ENCODE peak calls at places on chromosomes 7 and 10, in seven cellular contexts. One of them, this sample, is unnamed.

GRCh38 chr10:92011560-92012214 is 88.1 kb downstream of the BTAF1 start:
- DNase-seq in glutamatergic neuron: no peak
- DNase-seq in ovary: no peak
- DNase-seq in transverse colon: no peak
- DNase-seq in AG04449: no peak
- DNase-seq in NB4: peak; percentile 28
- DNase-seq in astrocyte of the spinal cord: peak; percentile 69
- DNase-seq in this sample: no peak

GRCh38 chr10:4033341-4033896 is 248.4 kb upstream of the KLF6 start:
- DNase-seq in ovary: no peak
- DNase-seq in NB4: no peak
- DNase-seq in glutamatergic neuron: no peak
- DNase-seq in astrocyte of the spinal cord: peak; percentile 29
- DNase-seq in AG04449: no peak
- DNase-seq in transverse colon: no peak
- DNase-seq in this sample: no peak

GRCh38 chr7:78777844-78778243 is 675.6 kb downstream of the MAGI2 start:
- DNase-seq in glutamatergic neuron: no peak
- DNase-seq in AG04449: no peak
- DNase-seq in ovary: no peak
- DNase-seq in astrocyte of the spinal cord: no peak
- DNase-seq in NB4: no peak
- DNase-seq in transverse colon: no peak
- DNase-seq in this sample: no peak

GRCh38 chr10:35172574-35172973 is 45.9 kb downstream of the CREM start:
- DNase-seq in glutamatergic neuron: no peak
- DNase-seq in NB4: no peak
- DNase-seq in astrocyte of the spinal cord: peak; percentile 87
- DNase-seq in transverse colon: no peak
- DNase-seq in ovary: no peak
- DNase-seq in AG04449: no peak
- DNase-seq in this sample: no peak

GRCh38 chr10:70493660-70494234 is 15.2 kb downstream of the PALD1 start:
- DNase-seq in ovary: no peak
- DNase-seq in astrocyte of the spinal cord: no peak
- DNase-seq in glutamatergic neuron: peak; percentile 70
- DNase-seq in AG04449: no peak
- DNase-seq in transverse colon: peak; percentile 73
- DNase-seq in NB4: peak; percentile 84
- DNase-seq in this sample: no peak

GRCh38 chr10:71971769-71972555 is 7.8 kb downstream of the CHST3 start:
- DNase-seq in NB4: no peak
- DNase-seq in glutamatergic neuron: no peak
- DNase-seq in AG04449: no peak
- DNase-seq in astrocyte of the spinal cord: no peak
- DNase-seq in transverse colon: no peak
- DNase-seq in ovary: no peak
- DNase-seq in this sample: no peak

GRCh38 chr7:137032436-137032835 is 164.0 kb downstream of the CHRM2 start:
- DNase-seq in AG04449: peak; percentile 21
- DNase-seq in ovary: no peak
- DNase-seq in astrocyte of the spinal cord: no peak
- DNase-seq in glutamatergic neuron: no peak
- DNase-seq in NB4: no peak
- DNase-seq in transverse colon: no peak
- DNase-seq in this sample: no peak

GRCh38 chr7:149228831-149229471 is 10.5 kb upstream of the ZNF212 start:
- DNase-seq in NB4: peak; percentile 37
- DNase-seq in glutamatergic neuron: no peak
- DNase-seq in ovary: no peak
- DNase-seq in transverse colon: no peak
- DNase-seq in AG04449: no peak
- DNase-seq in astrocyte of the spinal cord: no peak
- DNase-seq in this sample: no peak

GRCh38 chr10:2800178-2800577 is 267.2 kb upstream of the PFKP start:
- DNase-seq in astrocyte of the spinal cord: no peak
- DNase-seq in transverse colon: no peak
- DNase-seq in AG04449: no peak
- DNase-seq in glutamatergic neuron: no peak
- DNase-seq in ovary: no peak
- DNase-seq in NB4: no peak
- DNase-seq in this sample: no peak

GRCh38 chr10:34959786-34960185 is 130.4 kb downstream of the CUL2 start:
- DNase-seq in AG04449: no peak
- DNase-seq in astrocyte of the spinal cord: no peak
- DNase-seq in ovary: no peak
- DNase-seq in transverse colon: no peak
- DNase-seq in NB4: peak; percentile 91
- DNase-seq in glutamatergic neuron: no peak
- DNase-seq in this sample: no peak

GRCh38 chr10:125768217-125768616 is 7.4 kb downstream of the MMP21 start:
- DNase-seq in astrocyte of the spinal cord: peak; percentile 15
- DNase-seq in glutamatergic neuron: no peak
- DNase-seq in AG04449: peak; percentile 12
- DNase-seq in transverse colon: no peak
- DNase-seq in NB4: no peak
- DNase-seq in ovary: no peak
- DNase-seq in this sample: no peak

GRCh38 chr10:86671419-86671818 is 3.1 kb downstream of the LDB3 start:
- DNase-seq in ovary: no peak
- DNase-seq in glutamatergic neuron: no peak
- DNase-seq in astrocyte of the spinal cord: no peak
- DNase-seq in transverse colon: peak; percentile 56
- DNase-seq in NB4: no peak
- DNase-seq in AG04449: no peak
- DNase-seq in this sample: peak; percentile 61

GRCh38 chr10:86673827-86674581 is 5.7 kb downstream of the LDB3 start:
- DNase-seq in astrocyte of the spinal cord: no peak
- DNase-seq in transverse colon: no peak
- DNase-seq in AG04449: no peak
- DNase-seq in glutamatergic neuron: peak; percentile 75
- DNase-seq in NB4: no peak
- DNase-seq in ovary: no peak
- DNase-seq in this sample: no peak

GRCh38 chr10:86674912-86675311 is 6.6 kb downstream of the LDB3 start:
- DNase-seq in NB4: no peak
- DNase-seq in ovary: no peak
- DNase-seq in glutamatergic neuron: no peak
- DNase-seq in transverse colon: no peak
- DNase-seq in AG04449: no peak
- DNase-seq in astrocyte of the spinal cord: no peak
- DNase-seq in this sample: no peak

GRCh38 chr10:86671985-86672710 is 3.8 kb downstream of the LDB3 start:
- DNase-seq in transverse colon: no peak
- DNase-seq in AG04449: no peak
- DNase-seq in glutamatergic neuron: no peak
- DNase-seq in NB4: no peak
- DNase-seq in ovary: peak; percentile 83
- DNase-seq in astrocyte of the spinal cord: no peak
- DNase-seq in this sample: no peak

DNA sequence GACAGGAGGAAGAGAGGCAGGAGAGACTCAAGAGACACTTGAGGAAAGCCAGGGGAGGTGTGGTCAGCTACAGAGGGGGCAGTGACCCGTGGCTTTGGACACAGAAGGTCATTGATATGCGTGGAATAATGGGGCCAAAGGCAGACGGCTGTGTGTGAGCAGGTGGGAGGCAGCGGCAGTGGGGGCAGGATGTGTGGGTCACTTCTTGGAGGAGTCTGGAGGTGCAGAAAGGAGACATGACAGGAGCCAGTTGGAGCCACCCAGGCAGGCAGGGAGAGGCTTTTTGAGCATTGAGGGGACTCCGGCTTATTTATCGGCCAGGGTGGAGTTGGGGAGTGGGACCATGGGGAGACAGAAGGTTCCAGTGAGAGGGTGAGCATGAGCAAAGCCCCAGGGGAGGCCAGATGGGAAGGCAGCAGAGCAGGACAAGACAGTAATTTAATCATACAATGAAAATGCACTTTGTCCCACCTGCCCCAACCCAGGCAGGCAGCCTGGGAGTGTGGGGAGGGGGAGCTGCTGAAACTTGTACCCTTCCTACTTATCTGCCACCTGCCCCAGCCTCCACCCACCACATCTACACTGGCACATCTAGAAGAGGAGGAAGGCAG is 5.0 kb downstream of the LDB3 start:
- DNase-seq in AG04449: no peak
- DNase-seq in glutamatergic neuron: peak; percentile 75
- DNase-seq in NB4: no peak
- DNase-seq in astrocyte of the spinal cord: no peak
- DNase-seq in ovary: no peak
- DNase-seq in transverse colon: no peak
- DNase-seq in this sample: no peak
- TF ChIP-seq CTCF in AG04449: no peak
- TF ChIP-seq CTCF in glutamatergic neuron: no peak
- TF ChIP-seq CTCF in NB4: no peak
- TF ChIP-seq CTCF in astrocyte of the spinal cord: no peak
- TF ChIP-seq CTCF in ovary: no peak
- TF ChIP-seq CTCF in transverse colon: no peak
- TF ChIP-seq CTCF in this sample: no peak

DNA sequence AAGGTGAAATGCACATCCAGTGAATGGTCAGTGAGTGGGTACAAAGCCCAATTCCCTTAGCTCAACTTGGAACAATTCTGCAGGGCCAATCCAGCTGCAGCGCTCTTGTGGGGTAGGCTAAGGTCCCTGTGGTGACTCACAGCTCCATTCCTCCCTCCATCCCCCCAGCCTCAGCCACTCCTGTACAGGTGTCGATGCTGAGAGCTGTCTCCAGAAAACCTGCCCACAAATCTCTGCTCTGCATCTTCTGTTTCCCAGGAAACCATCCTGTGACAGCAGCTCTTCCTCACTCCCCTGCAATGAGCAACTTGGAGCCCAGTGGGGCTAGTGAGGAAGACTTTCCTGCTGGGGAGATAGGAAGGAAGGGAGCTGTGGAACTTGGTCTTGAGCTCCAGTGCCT is 244.7 kb upstream of the GPR26 start:
- DNase-seq in astrocyte of the spinal cord: no peak
- DNase-seq in ovary: no peak
- DNase-seq in NB4: no peak
- DNase-seq in AG04449: no peak
- DNase-seq in transverse colon: no peak
- DNase-seq in glutamatergic neuron: no peak
- DNase-seq in this sample: no peak
- TF ChIP-seq CTCF in astrocyte of the spinal cord: no peak
- TF ChIP-seq CTCF in ovary: no peak
- TF ChIP-seq CTCF in NB4: no peak
- TF ChIP-seq CTCF in AG04449: no peak
- TF ChIP-seq CTCF in transverse colon: no peak
- TF ChIP-seq CTCF in glutamatergic neuron: no peak
- TF ChIP-seq CTCF in this sample: no peak

GRCh38 chr10:121710207-121710606 is 112.0 kb upstream of the FGFR2 start:
- DNase-seq in NB4: no peak
- DNase-seq in AG04449: no peak
- DNase-seq in glutamatergic neuron: peak; percentile 59
- DNase-seq in astrocyte of the spinal cord: no peak
- DNase-seq in ovary: no peak
- DNase-seq in transverse colon: no peak
- DNase-seq in this sample: no peak

GRCh38 chr10:121710971-121711370 is 112.7 kb upstream of the FGFR2 start:
- DNase-seq in AG04449: no peak
- DNase-seq in NB4: no peak
- DNase-seq in ovary: no peak
- DNase-seq in astrocyte of the spinal cord: no peak
- DNase-seq in transverse colon: no peak
- DNase-seq in glutamatergic neuron: no peak
- DNase-seq in this sample: no peak

GRCh38 chr10:121715076-121715475 is 116.8 kb upstream of the FGFR2 start:
- DNase-seq in glutamatergic neuron: no peak
- DNase-seq in NB4: no peak
- DNase-seq in ovary: no peak
- DNase-seq in transverse colon: no peak
- DNase-seq in AG04449: no peak
- DNase-seq in astrocyte of the spinal cord: no peak
- DNase-seq in this sample: no peak

GRCh38 chr10:121708921-121709625 is 110.8 kb upstream of the FGFR2 start:
- DNase-seq in astrocyte of the spinal cord: peak; percentile 10
- DNase-seq in NB4: no peak
- DNase-seq in transverse colon: no peak
- DNase-seq in glutamatergic neuron: no peak
- DNase-seq in ovary: no peak
- DNase-seq in AG04449: no peak
- DNase-seq in this sample: no peak

DNA sequence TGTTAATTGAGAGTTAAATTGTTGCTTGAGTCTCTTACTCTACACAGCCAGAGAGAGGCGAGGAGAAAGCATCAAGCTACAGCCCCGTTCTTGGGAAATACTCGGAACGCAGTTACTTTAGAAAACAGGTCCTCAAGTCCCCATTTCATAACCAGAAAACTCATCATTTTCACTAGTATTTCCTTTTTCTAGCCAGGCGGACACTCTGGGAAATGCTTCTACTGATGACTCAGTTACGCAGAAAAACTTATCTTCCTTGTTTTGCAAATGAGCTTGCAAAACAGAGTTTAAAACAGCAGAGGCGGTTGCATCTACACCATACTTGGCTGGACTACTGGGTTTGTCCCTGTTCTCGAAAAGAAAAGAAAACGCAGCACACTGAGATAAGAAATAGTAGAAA is 111.4 kb upstream of the FGFR2 start:
- DNase-seq in ovary: no peak
- DNase-seq in AG04449: no peak
- DNase-seq in glutamatergic neuron: no peak
- DNase-seq in astrocyte of the spinal cord: peak; percentile 68
- DNase-seq in NB4: peak; percentile 55
- DNase-seq in transverse colon: no peak
- DNase-seq in this sample: no peak
- TF ChIP-seq CTCF in ovary: no peak
- TF ChIP-seq CTCF in AG04449: no peak
- TF ChIP-seq CTCF in glutamatergic neuron: no peak
- TF ChIP-seq CTCF in astrocyte of the spinal cord: no peak
- TF ChIP-seq CTCF in NB4: no peak
- TF ChIP-seq CTCF in transverse colon: no peak
- TF ChIP-seq CTCF in this sample: no peak

GRCh38 chr10:5684318-5684970 is at the start of gene TASOR2:
- DNase-seq in astrocyte of the spinal cord: peak; percentile 98
- DNase-seq in ovary: peak; percentile 99
- DNase-seq in AG04449: peak; percentile 61
- DNase-seq in transverse colon: peak; percentile 99
- DNase-seq in NB4: peak; percentile 95
- DNase-seq in glutamatergic neuron: peak; percentile 99
- DNase-seq in this sample: peak; percentile 97
- TF ChIP-seq CTCF in astrocyte of the spinal cord: no peak
- TF ChIP-seq CTCF in ovary: no peak
- TF ChIP-seq CTCF in AG04449: no peak
- TF ChIP-seq CTCF in transverse colon: no peak
- TF ChIP-seq CTCF in NB4: no peak
- TF ChIP-seq CTCF in glutamatergic neuron: no peak
- TF ChIP-seq CTCF in this sample: no peak

DNA sequence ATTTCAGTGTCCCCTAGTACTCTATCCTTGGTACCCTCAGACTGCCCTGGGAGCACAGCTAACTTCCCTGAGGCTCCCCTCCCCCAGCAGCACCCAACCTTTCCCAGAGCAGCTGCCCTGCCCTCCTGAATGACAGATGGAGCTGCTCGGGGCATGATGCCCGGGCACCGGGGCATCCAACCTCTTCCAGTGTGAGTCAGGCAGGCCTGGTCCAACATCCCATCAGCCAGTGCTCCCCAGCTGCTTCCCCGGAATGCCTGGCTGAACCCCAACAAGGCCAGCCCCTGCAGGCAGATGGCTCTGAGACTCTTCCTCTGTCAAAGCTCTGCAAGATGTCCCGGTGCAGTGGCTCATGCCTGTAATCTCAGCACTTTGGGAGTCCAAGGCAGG is 11.9 kb upstream of the TSPAN15 start:
- DNase-seq in astrocyte of the spinal cord: no peak
- DNase-seq in NB4: peak; percentile 39
- DNase-seq in ovary: no peak
- DNase-seq in transverse colon: peak; percentile 68
- DNase-seq in AG04449: no peak
- DNase-seq in glutamatergic neuron: no peak
- DNase-seq in this sample: peak; percentile 57
- TF ChIP-seq CTCF in astrocyte of the spinal cord: no peak
- TF ChIP-seq CTCF in NB4: no peak
- TF ChIP-seq CTCF in ovary: no peak
- TF ChIP-seq CTCF in transverse colon: no peak
- TF ChIP-seq CTCF in AG04449: no peak
- TF ChIP-seq CTCF in glutamatergic neuron: no peak
- TF ChIP-seq CTCF in this sample: no peak